ENCODE peak calls at places on chromosomes 3 and 15, in nine cellular contexts. H is left colon; G is stimulated activated CD8-positive, alpha-beta memory T cell treated with anti-CD3 and anti-CD28 coated beads, Interleukin-12 subunit alpha, Interleukin-12 subunit beta, amount 100 ng/mL, for 4 hours; M is activated CD4-positive, alpha-beta memory T cell treated with anti-CD3 and anti-CD28 coated beads, Interleukin-2, amount 10 ng/mL, durations not matched to agents 7 days and 5 days; B is AG08395; N is mucosa of gallbladder; A is cerebellum; Y is CD14-positive monocyte; C is A172. J is an unnamed sample.

GRCh38 chr15:23857028-23857641 is 170.0 kb upstream of the NDN start:
- DNase-seq in N (peak), G (no peak), Y (no peak), H (peak), M (no peak), B (peak), A (no peak), C (no peak), J (no peak)

GRCh38 chr15:77419836-77420609 is at the start of gene PEAK1:
- DNase-seq in B (peak), C (peak), Y (peak), A (peak), H (peak), G (peak), N (peak), M (peak), J (peak)

GRCh38 chr3:18919158-18919557 is 229.2 kb upstream of the KCNH8 start:
- DNase-seq in A (no peak), B (no peak), G (no peak), Y (no peak), M (no peak), C (no peak), H (no peak), N (no peak), J (no peak)

GRCh38 chr3:21140785-21141184 is 610.2 kb downstream of the ZNF385D start:
- DNase-seq in Y (no peak), C (no peak), G (no peak), H (no peak), B (no peak), N (no peak), M (no peak), A (no peak), J (no peak)

GRCh38 chr15:34584321-34584668 is 844 bp upstream of the GOLGA8B start:
- DNase-seq in G (no peak), C (no peak), Y (no peak), M (no peak), H (no peak), N (no peak), B (no peak), A (no peak), J (no peak)

GRCh38 chr3:185322111-185322510 is 40.8 kb upstream of the MAP3K13 start:
- DNase-seq in A (no peak), H (no peak), Y (no peak), N (no peak), B (no peak), G (no peak), M (no peak), C (no peak), J (no peak)

GRCh38 chr3:44950273-44950672 is 25.7 kb downstream of the ZDHHC3 start:
- DNase-seq in B (no peak), Y (no peak), G (no peak), N (no peak), H (no peak), C (no peak), M (no peak), A (no peak), J (no peak)

GRCh38 chr15:60809375-60809774 is 330.4 kb upstream of the ICE2 start:
- DNase-seq in C (no peak), A (no peak), H (no peak), Y (no peak), B (no peak), N (no peak), G (no peak), M (no peak), J (no peak)

GRCh38 chr3:45781271-45781670 is 15.1 kb downstream of the SLC6A20 start:
- DNase-seq in B (no peak), M (peak), C (no peak), A (no peak), Y (no peak), H (no peak), G (no peak), N (no peak), J (peak)

GRCh38 chr3:138418556-138419206 is 15.7 kb upstream of the ESYT3 start:
- DNase-seq in C (no peak), N (no peak), M (no peak), H (no peak), G (no peak), A (no peak), B (no peak), Y (no peak), J (no peak)

GRCh38 chr3:52829906-52830463 is 487 bp downstream of the ITIH4 start:
- DNase-seq in C (no peak), N (no peak), A (no peak), G (no peak), Y (no peak), M (no peak), H (no peak), B (no peak), J (no peak)

GRCh38 chr3:72887723-72888545 is at the start of gene GXYLT2:
- DNase-seq in C (peak), B (peak), N (peak), H (peak), Y (no peak), G (no peak), A (peak), M (peak), J (peak)

GRCh38 chr3:61073532-61073931 is 177.7 kb downstream of the FHIT start:
- DNase-seq in M (no peak), C (no peak), A (no peak), B (no peak), H (no peak), G (no peak), N (no peak), Y (no peak), J (no peak)

GRCh38 chr15:71218272-71218805 is 103.1 kb downstream of the THSD4 start:
- DNase-seq in Y (no peak), C (no peak), A (no peak), N (no peak), G (no peak), B (no peak), M (no peak), H (no peak), J (no peak)

GRCh38 chr15:51727141-51727897 is 10.1 kb downstream of the LYSMD2 start:
- DNase-seq in Y (no peak), G (no peak), H (no peak), A (no peak), N (no peak), M (no peak), B (peak), C (no peak), J (no peak)

GRCh38 chr3:151156618-151157216 is 46.3 kb downstream of the GPR171 start:
- DNase-seq in H (no peak), A (peak), Y (no peak), M (peak), B (peak), N (no peak), G (no peak), C (peak), J (no peak)

GRCh38 chr15:62104406-62104805 is 37.6 kb downstream of the C2CD4A start:
- DNase-seq in M (no peak), A (no peak), B (no peak), G (no peak), Y (no peak), H (no peak), N (no peak), C (no peak), J (no peak)

GRCh38 chr15:52098328-52098727 is 14.2 kb downstream of the BCL2L10 start:
- DNase-seq in C (no peak), H (no peak), M (no peak), G (no peak), Y (no peak), N (no peak), A (no peak), B (no peak), J (no peak)

GRCh38 chr3:127698264-127699097 is 25.7 kb downstream of the ABTB1 start:
- DNase-seq in C (no peak), H (no peak), N (no peak), M (no peak), G (no peak), B (no peak), Y (no peak), A (no peak), J (no peak)

GRCh38 chr3:55584030-55584429 is 96.9 kb upstream of the WNT5A start:
- DNase-seq in Y (no peak), H (no peak), C (no peak), B (no peak), M (no peak), G (no peak), N (no peak), A (no peak), J (no peak)

GRCh38 chr15:65824031-65824743 is 32.1 kb upstream of the DENND4A start:
- DNase-seq in Y (no peak), C (peak), B (peak), G (no peak), H (peak), N (peak), M (no peak), A (peak), J (peak)